ENCODE peak calls at places on chromosomes 7 and 10, in nine cellular contexts. A is G401; X is caudate nucleus; W is GDM1; M is retina; D is stimulated activated CD4-positive, alpha-beta T cell treated with anti-CD3 and anti-CD28 coated beads, Interleukin-1b, Interleukin-23, amount 100 ng/mL, for 24 hours; Q is ACHN; U is CD8-positive, alpha-beta memory T cell; V is type B pancreatic cell. P is an unnamed sample.

GRCh38 chr7:23546897-23547572 is 15.3 kb upstream of the TRA2A start:
- DNase-seq in A (peak), D (peak), X (no peak), U (peak), M (peak), Q (peak), V (peak), W (peak), P (peak)

GRCh38 chr7:57867884-57868701 is 418.1 kb downstream of the ZNF716 start:
- DNase-seq in X (no peak), D (no peak), Q (peak), M (peak), W (no peak), V (no peak), U (no peak), A (peak), P (peak)

GRCh38 chr10:132096863-132097478 is 31.2 kb downstream of the JAKMIP3 start:
- DNase-seq in Q (no peak), W (no peak), U (no peak), D (no peak), X (no peak), A (no peak), V (peak), M (no peak), P (no peak)

GRCh38 chr10:30472414-30473155 is 38.6 kb downstream of the MAP3K8 start:
- DNase-seq in X (no peak), D (no peak), Q (no peak), M (no peak), U (no peak), V (peak), A (no peak), W (no peak), P (no peak)

GRCh38 chr10:113047151-113047550 is 97.1 kb downstream of the TCF7L2 start:
- DNase-seq in V (no peak), A (no peak), U (no peak), D (no peak), W (no peak), Q (no peak), X (no peak), M (no peak), P (no peak)

GRCh38 chr7:30029696-30030095 is 1.5 kb downstream of the PLEKHA8 start:
- DNase-seq in D (no peak), A (peak), U (no peak), V (no peak), W (no peak), M (peak), Q (peak), X (no peak), P (peak)

GRCh38 chr7:25802473-25802872 is 349.5 kb upstream of the NFE2L3 start:
- DNase-seq in D (no peak), A (no peak), Q (no peak), X (no peak), M (no peak), W (no peak), U (no peak), V (no peak), P (no peak)

GRCh38 chr10:103739039-103739764 is 116.2 kb downstream of the SH3PXD2A start:
- DNase-seq in A (no peak), W (no peak), U (no peak), Q (peak), X (no peak), V (no peak), D (no peak), M (peak), P (no peak)

GRCh38 chr7:94656925-94657731 is 1.2 kb upstream of the SGCE start:
- DNase-seq in W (no peak), U (no peak), V (no peak), X (no peak), A (peak), Q (peak), D (no peak), M (peak), P (peak)

GRCh38 chr10:19546224-19546623 is 270.0 kb upstream of the PLXDC2 start:
- DNase-seq in M (no peak), D (no peak), U (no peak), A (no peak), X (no peak), W (no peak), Q (no peak), V (no peak), P (no peak)

GRCh38 chr7:135939268-135939667 is 37.9 kb downstream of the MTPN start:
- DNase-seq in Q (no peak), U (no peak), D (no peak), X (no peak), V (no peak), A (no peak), M (no peak), W (no peak), P (no peak)

GRCh38 chr10:6669269-6669859 is 89.3 kb upstream of the PRKCQ start:
- DNase-seq in W (peak), V (no peak), U (no peak), X (no peak), A (peak), M (peak), D (no peak), Q (peak), P (peak)

GRCh38 chr10:484925-485661 is 204.4 kb downstream of the DIP2C start:
- DNase-seq in Q (peak), W (no peak), M (peak), D (no peak), A (no peak), U (no peak), V (peak), X (no peak), P (no peak)

GRCh38 chr7:44284881-44285541 is 40.4 kb downstream of the CAMK2B start:
- DNase-seq in D (no peak), Q (no peak), V (peak), W (no peak), A (no peak), X (no peak), M (no peak), U (no peak), P (no peak)